ENCODE peak calls at places on chromosomes 1 and 21, in five cellular contexts. O is neural crest cell, H is fibroblast of pulmonary artery, M is pancreas, W is progenitor cell of endocrine pancreas. L is an unnamed sample.
A peak's percentile ranks its signal among the peaks of the same experiment; 100 is the strongest.

GRCh38 chr1:54245501-54245900 is 45.5 kb downstream of the MRPL37 start:
- DNase-seq in O (no peak), H (no peak), M (no peak), W (no peak), L (no peak)

GRCh38 chr1:197093226-197093887 is 26.3 kb upstream of the F13B start:
- DNase-seq in O (no peak), H (no peak), M (no peak), W (no peak), L (no peak)

GRCh38 chr1:232438476-232438875 is 191.5 kb downstream of the SIPA1L2 start:
- DNase-seq in O (no peak), H (no peak), M (no peak), W (no peak), L (no peak)

GRCh38 chr1:155070392-155070700 is 6.8 kb downstream of the EFNA4 start:
- DNase-seq in O (no peak), H (no peak), M (no peak), W (no peak), L (no peak)

GRCh38 chr1:198686069-198686728 is 47.4 kb downstream of the PTPRC start:
- DNase-seq in O (no peak), H (peak; percentile 70), M (no peak), W (no peak), L (no peak)

GRCh38 chr1:185539277-185539943 is 194.8 kb upstream of the HMCN1 start:
- DNase-seq in O (no peak), H (no peak), M (no peak), W (no peak), L (no peak)

GRCh38 chr1:74650561-74650960 is 23.0 kb downstream of the ERICH3 start:
- DNase-seq in O (no peak), H (peak; percentile 1), M (no peak), W (no peak), L (no peak)

GRCh38 chr1:77834771-77835334 is 53.6 kb upstream of the NEXN start:
- DNase-seq in O (no peak), H (peak; percentile 88), M (peak; percentile 50), W (no peak), L (no peak)

GRCh38 chr21:34528131-34528561 is 16.1 kb upstream of the KCNE1 start:
- DNase-seq in O (no peak), H (peak; percentile 56), M (no peak), W (no peak), L (no peak)

GRCh38 chr1:238484121-238484520 is 593.4 kb upstream of the ZP4 start:
- DNase-seq in O (no peak), H (peak; percentile 10), M (no peak), W (no peak), L (no peak)

GRCh38 chr21:25427828-25428227 is 179.5 kb downstream of the MRPL39 start:
- DNase-seq in O (no peak), H (no peak), M (no peak), W (no peak), L (no peak)

GRCh38 chr1:29196863-29197589 is 15.3 kb upstream of the SRSF4 start:
- DNase-seq in O (no peak), H (peak; percentile 33), M (no peak), W (no peak), L (no peak)

GRCh38 chr1:67532452-67533216 is 102.4 kb upstream of the SERBP1 start:
- DNase-seq in O (peak; percentile 5), H (peak; percentile 94), M (peak; percentile 39), W (no peak), L (no peak)

GRCh38 chr1:152244576-152244975 is 20.6 kb upstream of the HRNR start:
- DNase-seq in O (no peak), H (no peak), M (no peak), W (no peak), L (no peak)

GRCh38 chr1:244782056-244782455 is 53.4 kb upstream of the COX20 start:
- DNase-seq in O (no peak), H (no peak), M (no peak), W (no peak), L (no peak)

GRCh38 chr1:6490181-6491075 is 1.0 kb downstream of the PLEKHG5 start:
- DNase-seq in O (peak; percentile 73), H (peak; percentile 76), M (peak; percentile 65), W (peak; percentile 74), L (peak; percentile 43)
- TF ChIP-seq CTCF in O (peak; percentile 52), H (no peak), M (peak; percentile 19), W (peak; percentile 50), L (no peak)

GRCh38 chr1:213979751-213980605 is 7.8 kb upstream of the PROX1 start:
- DNase-seq in O (peak; percentile 22), H (no peak), M (no peak), W (no peak), L (no peak)
- TF ChIP-seq CTCF in O (no peak), H (no peak), M (no peak), W (peak; percentile 27), L (no peak)

DNA sequence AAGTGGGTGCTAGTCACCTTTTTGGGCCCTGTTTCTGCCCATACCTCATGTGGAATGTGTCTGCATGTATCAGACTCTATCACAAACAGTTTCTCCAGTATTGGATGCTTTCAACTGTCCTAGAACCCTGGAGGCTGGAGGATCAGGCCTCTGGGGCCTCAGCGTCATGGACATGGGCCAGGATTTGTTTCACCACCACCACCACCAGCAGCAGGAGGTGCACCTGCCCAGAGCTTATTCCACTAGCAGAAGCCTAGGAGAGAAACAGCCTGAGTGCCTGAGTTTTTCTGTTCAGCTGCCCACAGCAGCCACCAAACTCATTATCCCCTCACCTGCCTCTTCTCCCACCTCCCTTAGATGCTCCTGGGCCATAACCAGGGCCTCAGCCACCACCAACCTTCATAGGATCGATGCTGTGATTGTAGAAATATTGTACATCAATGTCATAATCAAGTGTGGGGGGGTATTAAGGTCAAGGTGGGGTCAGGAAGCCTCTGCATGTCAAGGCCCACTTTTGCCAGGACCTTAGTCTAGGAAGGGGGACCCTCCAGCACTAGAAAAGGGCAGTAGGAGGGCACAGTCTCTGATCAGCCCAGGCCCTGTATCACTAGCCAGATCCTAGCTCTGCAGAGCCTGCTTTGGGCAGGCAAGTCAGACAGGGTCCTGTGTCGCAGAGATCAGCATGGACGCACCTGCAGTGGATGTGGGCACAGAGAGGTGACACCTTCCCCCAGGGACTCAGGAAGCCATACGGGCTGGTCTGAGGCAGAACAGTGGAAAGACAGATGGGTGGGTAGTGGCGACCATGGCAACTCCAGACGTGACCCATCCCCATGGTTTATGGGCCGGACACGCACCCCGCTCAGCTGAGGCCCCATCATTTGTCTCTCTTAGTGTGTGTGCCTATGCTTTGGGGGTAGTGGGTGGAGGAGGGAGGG is 9.4 kb downstream of the DMAP1 start:
- DNase-seq in O (no peak), H (no peak), M (no peak), W (no peak), L (no peak)
- TF ChIP-seq CTCF in O (no peak), H (no peak), M (no peak), W (no peak), L (no peak)

DNA sequence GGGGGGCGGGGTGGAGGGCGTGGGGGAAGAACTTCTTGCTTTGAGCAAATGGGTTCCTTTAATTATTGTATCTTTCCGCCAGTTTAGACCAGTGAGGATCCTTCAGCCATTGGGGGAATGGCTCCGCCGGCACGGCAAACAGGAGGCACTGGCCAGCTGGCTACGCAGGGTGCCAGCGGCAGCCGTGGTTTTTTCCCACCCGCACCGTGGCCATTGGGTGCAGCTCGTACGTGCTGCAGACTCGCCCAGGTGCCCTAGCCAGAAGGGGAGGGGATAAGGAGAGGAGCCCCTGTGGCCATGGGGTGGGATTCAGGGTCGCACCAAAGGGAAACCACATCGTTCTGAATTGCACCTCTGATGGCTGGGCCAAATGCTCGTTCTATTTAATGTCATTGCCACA is 65.6 kb downstream of the RGSL1 start:
- DNase-seq in O (no peak), H (no peak), M (no peak), W (no peak), L (no peak)
- TF ChIP-seq CTCF in O (no peak), H (no peak), M (no peak), W (no peak), L (no peak)

L was measured in activated B cell treated with CpG ODN at 0.5 μM for 24 hours.